ENCODE peak calls at places on chromosome X, in six cellular contexts. Y is astrocyte of the cerebellum, S is heart left ventricle, W is AG04449, F is mucosa of descending colon, T is heart right ventricle. E is an unnamed sample.

GRCh38 chrX:42422961-42423360 is 355.0 kb downstream of the PPP1R2C start:
- DNase-seq in Y (no peak), S (no peak), W (no peak), F (no peak), T (no peak), E (no peak)

GRCh38 chrX:64229145-64229544 is 1.3 kb downstream of the ASB12 start:
- DNase-seq in Y (no peak), S (no peak), W (no peak), F (no peak), T (no peak), E (no peak)

GRCh38 chrX:128975716-128976115 is 547.6 kb downstream of the SMARCA1 start:
- DNase-seq in Y (no peak), S (no peak), W (no peak), F (no peak), T (no peak), E (no peak)

GRCh38 chrX:40171513-40172168 is 73.9 kb upstream of the BCOR start:
- DNase-seq in Y (no peak), S (no peak), W (no peak), F (no peak), T (peak), E (no peak)

GRCh38 chrX:46759645-46759974 is 692 bp upstream of the SLC9A7 start:
- DNase-seq in Y (no peak), S (no peak), W (no peak), F (no peak), T (no peak), E (no peak)

GRCh38 chrX:75115707-75116413 is 40.2 kb downstream of the ABCB7 start:
- DNase-seq in Y (no peak), S (no peak), W (no peak), F (no peak), T (no peak), E (no peak)

GRCh38 chrX:33128048-33128805 is 83.1 kb downstream of the DMD start:
- DNase-seq in Y (no peak), S (no peak), W (no peak), F (no peak), T (no peak), E (no peak)

GRCh38 chrX:39866229-39866628 is 231.5 kb downstream of the BCOR start:
- DNase-seq in Y (no peak), S (no peak), W (no peak), F (no peak), T (no peak), E (no peak)

GRCh38 chrX:11188664-11189063 is 77.5 kb downstream of the HCCS start:
- DNase-seq in Y (no peak), S (no peak), W (no peak), F (no peak), T (no peak), E (no peak)

GRCh38 chrX:48541140-48541814 is 1.8 kb downstream of the TBC1D25 start:
- DNase-seq in Y (no peak), S (no peak), W (no peak), F (no peak), T (no peak), E (no peak)

GRCh38 chrX:103585421-103586313 is at the start of gene TCEAL4:
- DNase-seq in Y (no peak), S (peak), W (no peak), F (peak), T (peak), E (peak)

GRCh38 chrX:131741103-131741581 is 197.3 kb downstream of the OR13H1 start:
- DNase-seq in Y (peak), S (no peak), W (no peak), F (peak), T (no peak), E (no peak)

GRCh38 chrX:21373637-21374162 is 518 bp upstream of the CNKSR2 start:
- DNase-seq in Y (no peak), S (peak), W (no peak), F (peak), T (peak), E (no peak)

GRCh38 chrX:99722094-99722493 is 688.0 kb downstream of the PCDH19 start:
- DNase-seq in Y (no peak), S (no peak), W (no peak), F (no peak), T (no peak), E (no peak)

GRCh38 chrX:80765226-80765625 is 44.5 kb downstream of the BRWD3 start:
- DNase-seq in Y (peak), S (no peak), W (peak), F (no peak), T (no peak), E (no peak)

GRCh38 chrX:120522820-120523219 is 37.9 kb downstream of the CUL4B start:
- DNase-seq in Y (no peak), S (no peak), W (no peak), F (no peak), T (no peak), E (no peak)

GRCh38 chrX:153055827-153056748 is at the start of gene PNMA3:
- DNase-seq in Y (no peak), S (no peak), W (no peak), F (no peak), T (no peak), E (no peak)

GRCh38 chrX:41518127-41518840 is 71.1 kb downstream of the NYX start:
- DNase-seq in Y (no peak), S (no peak), W (no peak), F (no peak), T (no peak), E (no peak)

GRCh38 chrX:21840199-21840557 is 761 bp downstream of the MBTPS2 start:
- DNase-seq in Y (no peak), S (no peak), W (no peak), F (no peak), T (no peak), E (no peak)

GRCh38 chrX:43627669-43628068 is 28.4 kb upstream of the MAOA start:
- DNase-seq in Y (no peak), S (no peak), W (no peak), F (no peak), T (no peak), E (no peak)

GRCh38 chrX:155127940-155128339 is 56.6 kb downstream of the BRCC3 start:
- DNase-seq in Y (no peak), S (no peak), W (no peak), F (no peak), T (no peak), E (no peak)

GRCh38 chrX:10884246-10884645 is 226.9 kb upstream of the HCCS start:
- DNase-seq in Y (no peak), S (no peak), W (peak), F (no peak), T (no peak), E (no peak)

GRCh38 chrX:152926279-152926678 is 28.4 kb downstream of the ZNF185 start:
- DNase-seq in Y (peak), S (no peak), W (peak), F (no peak), T (no peak), E (no peak)

GRCh38 chrX:153623310-153624029 is 23.5 kb upstream of the DUSP9 start:
- DNase-seq in Y (no peak), S (no peak), W (no peak), F (peak), T (no peak), E (peak)

GRCh38 chrX:136200466-136200865 is 50.7 kb downstream of the MAP7D3 start:
- DNase-seq in Y (peak), S (no peak), W (no peak), F (no peak), T (no peak), E (no peak)
- TF ChIP-seq CTCF in Y (peak), S (peak), W (peak), F (no peak), T (peak), E (no peak)

GRCh38 chrX:149881081-149881711 is at the start of gene MAGEA8:
- DNase-seq in Y (no peak), S (no peak), W (no peak), F (peak), T (no peak), E (no peak)
- TF ChIP-seq CTCF in Y (no peak), S (no peak), W (no peak), F (no peak), T (no peak), E (no peak)

DNA sequence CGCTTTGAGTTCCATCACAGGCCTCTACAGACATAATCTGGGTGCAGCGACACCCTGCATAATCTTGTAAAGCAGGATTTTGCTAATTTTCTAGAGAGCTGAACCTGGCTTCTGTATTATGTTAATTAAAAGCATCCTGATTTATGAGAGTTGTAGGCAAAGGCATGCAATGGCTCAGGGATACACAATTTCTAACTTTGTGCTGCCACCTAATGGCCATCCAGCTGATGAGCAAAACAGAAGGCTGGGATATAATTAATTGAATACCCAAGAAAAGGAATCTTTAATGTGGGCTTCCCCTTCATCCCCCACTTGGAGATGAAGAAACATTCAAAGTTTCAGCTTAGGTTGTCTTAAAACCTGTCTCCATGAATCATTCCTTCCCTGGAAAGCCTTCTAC is 78.1 kb downstream of the BMP15 start:
- DNase-seq in Y (no peak), S (no peak), W (no peak), F (no peak), T (no peak), E (no peak)
- TF ChIP-seq CTCF in Y (peak), S (peak), W (peak), F (no peak), T (peak), E (peak)

DNA sequence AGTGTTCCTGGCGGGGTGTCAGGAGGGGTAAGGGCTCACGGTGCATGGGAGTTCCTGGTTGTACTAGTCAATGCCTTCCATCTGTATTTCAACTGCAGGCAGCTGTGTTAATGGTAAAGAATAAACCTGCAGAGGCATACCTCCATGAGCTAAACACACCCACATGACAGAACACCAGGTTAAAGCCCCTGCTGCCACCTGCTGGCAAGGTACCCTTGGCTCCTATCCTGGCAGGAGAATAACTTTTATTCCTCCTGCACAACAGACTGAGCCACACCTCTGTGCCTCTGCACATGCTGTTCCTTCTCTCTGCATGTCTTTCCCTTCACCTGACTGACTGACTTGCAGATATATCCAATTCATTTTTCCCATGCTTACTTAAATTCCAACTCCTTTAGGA is 11.1 kb downstream of the ITIH6 start:
- DNase-seq in Y (no peak), S (no peak), W (no peak), F (no peak), T (no peak), E (no peak)
- TF ChIP-seq CTCF in Y (no peak), S (no peak), W (no peak), F (no peak), T (no peak), E (no peak)

GRCh38 chrX:125436855-125437254 is 117.2 kb downstream of the TEX13C start:
- DNase-seq in Y (no peak), S (no peak), W (no peak), F (no peak), T (no peak), E (no peak)
- TF ChIP-seq CTCF in Y (peak), S (no peak), W (no peak), F (no peak), T (no peak), E (peak)

DNA sequence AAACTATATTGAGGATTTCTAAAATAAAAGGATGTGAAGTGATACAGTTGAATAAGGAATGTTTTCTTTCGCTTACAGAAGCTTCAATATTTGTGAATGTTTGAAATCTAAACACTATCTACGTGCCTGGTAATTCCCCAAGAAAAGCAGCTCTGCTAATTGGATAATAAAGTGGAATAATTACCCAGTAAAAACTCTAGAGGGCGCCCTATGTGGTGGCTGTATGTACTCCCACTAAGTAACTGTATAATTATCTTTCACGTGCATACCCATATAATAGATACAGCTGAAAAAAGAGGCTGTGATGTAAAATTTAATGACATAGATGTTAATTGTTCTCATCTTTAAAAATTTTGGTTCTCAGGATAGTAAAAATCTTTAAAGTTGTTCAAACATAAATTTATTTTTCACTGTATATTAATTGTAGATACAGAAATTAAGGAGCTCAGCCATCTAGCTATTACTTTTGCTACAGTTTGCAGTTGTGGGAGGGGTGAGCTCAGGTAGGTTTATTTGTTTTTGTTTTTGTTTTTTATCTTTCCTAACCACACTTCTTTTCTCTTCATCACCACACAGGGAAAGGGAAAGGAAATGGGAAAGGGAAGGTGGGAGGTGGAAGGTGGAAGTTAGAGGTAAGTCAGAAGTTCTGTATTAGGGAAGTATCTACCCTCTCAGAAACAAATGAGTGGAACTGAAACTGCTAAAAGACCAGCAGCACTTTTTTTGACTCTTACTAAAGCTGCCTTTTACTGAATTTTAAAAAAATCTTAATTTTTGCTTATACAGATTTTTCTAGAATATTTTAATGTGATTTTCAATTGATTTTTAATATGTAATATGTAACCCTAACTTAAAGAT is 151.7 kb upstream of the RPS6KA6 start:
- DNase-seq in Y (no peak), S (no peak), W (no peak), F (no peak), T (no peak), E (no peak)
- TF ChIP-seq CTCF in Y (peak), S (peak), W (peak), F (no peak), T (peak), E (no peak)

GRCh38 chrX:38661561-38661960 is 100.2 kb downstream of the TSPAN7 start:
- DNase-seq in Y (no peak), S (no peak), W (no peak), F (no peak), T (no peak), E (no peak)

GRCh38 chrX:38662640-38663039 is 101.3 kb downstream of the TSPAN7 start:
- DNase-seq in Y (no peak), S (no peak), W (no peak), F (no peak), T (no peak), E (no peak)

GRCh38 chrX:38666909-38667308 is 105.6 kb downstream of the TSPAN7 start:
- DNase-seq in Y (no peak), S (no peak), W (no peak), F (no peak), T (no peak), E (no peak)

GRCh38 chrX:38660395-38661179 is 99.2 kb downstream of the TSPAN7 start:
- DNase-seq in Y (no peak), S (no peak), W (no peak), F (no peak), T (no peak), E (no peak)

DNA sequence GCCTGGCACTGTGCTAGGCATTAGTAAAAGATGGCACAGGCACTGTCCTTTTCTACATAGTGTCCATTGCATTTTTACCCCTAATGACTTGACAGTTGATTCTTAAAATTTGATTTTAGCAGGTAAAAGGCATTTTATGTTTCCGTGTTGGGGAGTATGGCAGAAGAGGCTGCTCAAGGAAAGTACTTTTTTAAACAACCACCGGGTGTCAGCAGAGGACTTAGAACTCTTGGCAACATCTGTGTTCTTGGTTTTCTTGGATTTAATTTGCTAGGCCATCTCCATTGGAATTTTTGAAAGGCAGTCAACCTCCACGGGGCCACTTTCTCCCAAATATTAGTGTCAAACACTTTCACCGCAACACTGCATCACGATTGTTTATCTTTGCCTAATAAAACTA is 102.9 kb downstream of the TSPAN7 start:
- DNase-seq in Y (peak), S (no peak), W (peak), F (no peak), T (no peak), E (no peak)
- TF ChIP-seq CTCF in Y (peak), S (peak), W (peak), F (no peak), T (peak), E (peak)

DNA sequence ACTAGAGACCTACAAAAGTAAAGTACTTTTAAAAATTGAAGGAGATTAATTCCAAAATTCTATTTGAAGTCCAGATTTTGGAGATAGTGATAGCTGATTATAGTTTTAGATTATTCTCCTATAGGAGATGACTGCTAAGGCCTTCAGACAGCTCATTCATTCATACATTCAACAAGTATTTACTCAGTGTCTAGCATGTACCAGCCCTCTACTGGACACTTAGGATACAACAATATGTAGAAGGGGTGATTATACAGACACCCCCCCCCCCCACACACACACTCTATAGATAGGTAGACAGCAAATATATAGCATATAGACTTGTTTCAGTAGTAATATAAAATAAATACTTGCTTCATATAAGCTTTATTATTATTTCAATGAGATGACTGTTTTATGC is 60.4 kb upstream of the TAF9B start:
- DNase-seq in Y (no peak), S (no peak), W (no peak), F (no peak), T (no peak), E (no peak)
- TF ChIP-seq CTCF in Y (no peak), S (no peak), W (no peak), F (no peak), T (no peak), E (no peak)

DNA sequence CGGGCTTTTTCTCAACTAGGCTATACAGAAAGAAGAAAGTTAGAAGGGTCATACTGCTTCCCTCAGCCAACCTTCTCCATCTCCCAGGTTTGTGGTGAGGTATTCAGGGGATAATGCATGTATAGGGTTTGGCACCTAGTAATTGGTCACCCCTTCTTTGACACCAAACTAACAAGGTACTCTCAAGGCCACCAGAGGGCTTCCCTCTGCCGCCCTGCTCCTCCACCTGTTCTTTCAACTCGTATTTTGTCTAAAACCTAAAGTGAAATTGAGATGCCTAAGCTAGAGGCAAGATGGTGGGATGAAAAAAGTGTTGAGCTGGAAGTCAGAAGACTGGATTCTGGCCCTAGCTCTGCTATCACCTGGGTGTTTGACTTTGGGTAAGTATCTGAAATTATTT is 22.0 kb downstream of the CT47C1 start:
- DNase-seq in Y (no peak), S (no peak), W (no peak), F (no peak), T (no peak), E (no peak)
- TF ChIP-seq CTCF in Y (no peak), S (no peak), W (no peak), F (no peak), T (no peak), E (no peak)

E was measured in left lung.